ENCODE peak calls at places on chromosomes 1 and 21, in six cellular contexts. One of them, this sample, is unnamed.
A peak's percentile ranks its signal among the peaks of the same experiment; 100 is the strongest.

GRCh38 chr1:65067491-65068201 is 80.4 kb upstream of the AK4 start:
- DNase-seq in stimulated activated naive CD4-positive, alpha-beta T cell: peak; percentile 41
- DNase-seq in cerebellum: peak; percentile 80
- DNase-seq in ACHN: peak; percentile 66
- DNase-seq in activated CD4-positive, alpha-beta T cell treated with anti-CD3 and anti-CD28 coated beads for 24 hours: peak; percentile 23
- DNase-seq in NCI-H1092: peak; percentile 25
- DNase-seq in this sample: peak; percentile 46

GRCh38 chr1:83508485-83509151 is 490.3 kb downstream of the TTLL7 start:
- DNase-seq in stimulated activated naive CD4-positive, alpha-beta T cell: peak; percentile 17
- DNase-seq in cerebellum: no peak
- DNase-seq in ACHN: no peak
- DNase-seq in activated CD4-positive, alpha-beta T cell treated with anti-CD3 and anti-CD28 coated beads for 24 hours: no peak
- DNase-seq in NCI-H1092: no peak
- DNase-seq in this sample: no peak

GRCh38 chr1:43979528-43980254 is 681 bp downstream of the B4GALT2 start:
- DNase-seq in stimulated activated naive CD4-positive, alpha-beta T cell: no peak
- DNase-seq in cerebellum: no peak
- DNase-seq in ACHN: peak; percentile 25
- DNase-seq in activated CD4-positive, alpha-beta T cell treated with anti-CD3 and anti-CD28 coated beads for 24 hours: no peak
- DNase-seq in NCI-H1092: peak; percentile 31
- DNase-seq in this sample: peak; percentile 52

GRCh38 chr21:38475519-38475918 is 22.8 kb downstream of the ERG start:
- DNase-seq in stimulated activated naive CD4-positive, alpha-beta T cell: no peak
- DNase-seq in cerebellum: no peak
- DNase-seq in ACHN: no peak
- DNase-seq in activated CD4-positive, alpha-beta T cell treated with anti-CD3 and anti-CD28 coated beads for 24 hours: no peak
- DNase-seq in NCI-H1092: no peak
- DNase-seq in this sample: no peak

GRCh38 chr1:12206792-12207424 is 22.9 kb upstream of the VPS13D start:
- DNase-seq in stimulated activated naive CD4-positive, alpha-beta T cell: no peak
- DNase-seq in cerebellum: no peak
- DNase-seq in ACHN: no peak
- DNase-seq in activated CD4-positive, alpha-beta T cell treated with anti-CD3 and anti-CD28 coated beads for 24 hours: no peak
- DNase-seq in NCI-H1092: no peak
- DNase-seq in this sample: no peak

GRCh38 chr1:67764674-67765073 is 68.6 kb downstream of the GNG12 start:
- DNase-seq in stimulated activated naive CD4-positive, alpha-beta T cell: no peak
- DNase-seq in cerebellum: no peak
- DNase-seq in ACHN: no peak
- DNase-seq in activated CD4-positive, alpha-beta T cell treated with anti-CD3 and anti-CD28 coated beads for 24 hours: no peak
- DNase-seq in NCI-H1092: no peak
- DNase-seq in this sample: no peak

GRCh38 chr1:176854725-176855433 is 309.6 kb downstream of the ASTN1 start:
- DNase-seq in stimulated activated naive CD4-positive, alpha-beta T cell: no peak
- DNase-seq in cerebellum: no peak
- DNase-seq in ACHN: no peak
- DNase-seq in activated CD4-positive, alpha-beta T cell treated with anti-CD3 and anti-CD28 coated beads for 24 hours: no peak
- DNase-seq in NCI-H1092: peak; percentile 4
- DNase-seq in this sample: no peak

GRCh38 chr1:37497832-37498231 is 16.7 kb downstream of the MEAF6 start:
- DNase-seq in stimulated activated naive CD4-positive, alpha-beta T cell: no peak
- DNase-seq in cerebellum: no peak
- DNase-seq in ACHN: no peak
- DNase-seq in activated CD4-positive, alpha-beta T cell treated with anti-CD3 and anti-CD28 coated beads for 24 hours: no peak
- DNase-seq in NCI-H1092: peak; percentile 91
- DNase-seq in this sample: peak; percentile 66

GRCh38 chr1:246147471-246148461 is 359.3 kb downstream of the SMYD3 start:
- DNase-seq in stimulated activated naive CD4-positive, alpha-beta T cell: no peak
- DNase-seq in cerebellum: no peak
- DNase-seq in ACHN: no peak
- DNase-seq in activated CD4-positive, alpha-beta T cell treated with anti-CD3 and anti-CD28 coated beads for 24 hours: no peak
- DNase-seq in NCI-H1092: no peak
- DNase-seq in this sample: no peak

GRCh38 chr1:6753320-6754140 is 31.7 kb upstream of the CAMTA1 start:
- DNase-seq in stimulated activated naive CD4-positive, alpha-beta T cell: no peak
- DNase-seq in cerebellum: no peak
- DNase-seq in ACHN: no peak
- DNase-seq in activated CD4-positive, alpha-beta T cell treated with anti-CD3 and anti-CD28 coated beads for 24 hours: no peak
- DNase-seq in NCI-H1092: no peak
- DNase-seq in this sample: no peak

GRCh38 chr21:42661688-42662429 is 8.4 kb downstream of the PDE9A start:
- DNase-seq in stimulated activated naive CD4-positive, alpha-beta T cell: no peak
- DNase-seq in cerebellum: no peak
- DNase-seq in ACHN: no peak
- DNase-seq in activated CD4-positive, alpha-beta T cell treated with anti-CD3 and anti-CD28 coated beads for 24 hours: no peak
- DNase-seq in NCI-H1092: no peak
- DNase-seq in this sample: no peak

GRCh38 chr1:8006037-8006963 is 19.8 kb downstream of the ERRFI1 start:
- DNase-seq in stimulated activated naive CD4-positive, alpha-beta T cell: no peak
- DNase-seq in cerebellum: no peak
- DNase-seq in ACHN: no peak
- DNase-seq in activated CD4-positive, alpha-beta T cell treated with anti-CD3 and anti-CD28 coated beads for 24 hours: no peak
- DNase-seq in NCI-H1092: peak; percentile 29
- DNase-seq in this sample: no peak

This sample was measured in Calu3.